ENCODE peak calls at places on chromosomes 16 and 17, in six cellular contexts. V is iPS-NIHi11; K is activated T-helper 1 cell treated with anti-CD3 and anti-CD28 coated beads, Interleukin-2, amount 50 U/mL, for 16 hours; L is T-helper 17 cell; F is HFFc6; U is CD4-positive, alpha-beta T cell. O is an unnamed sample.

GRCh38 chr17:8556074-8556473 is 74.5 kb downstream of the MYH10 start:
- DNase-seq in L (no peak), V (no peak), U (no peak), F (no peak), K (no peak), O (no peak)

GRCh38 chr17:1010086-1010450 is 13.1 kb downstream of the TIMM22 start:
- DNase-seq in K (no peak), F (no peak), L (no peak), U (no peak), V (no peak), O (no peak)

GRCh38 chr16:24986512-24987303 is 28.5 kb downstream of the ARHGAP17 start:
- DNase-seq in K (no peak), L (no peak), U (no peak), V (no peak), F (peak; percentile 85), O (no peak)

GRCh38 chr17:4588391-4588790 is 4.1 kb downstream of the SMTNL2 start:
- DNase-seq in F (no peak), U (no peak), K (no peak), V (no peak), L (no peak), O (no peak)

GRCh38 chr17:59565959-59566324 is 532 bp downstream of the DHX40 start:
- DNase-seq in U (peak; percentile 33), K (peak; percentile 27), V (peak; percentile 86), F (peak; percentile 72), L (peak; percentile 25), O (peak; percentile 55)

GRCh38 chr16:88541109-88541508 is 29.1 kb upstream of the ZC3H18 start:
- DNase-seq in F (no peak), K (no peak), U (no peak), V (no peak), L (no peak), O (no peak)

GRCh38 chr17:16407911-16408588 is 7.3 kb upstream of the TRPV2 start:
- DNase-seq in U (no peak), L (no peak), K (no peak), V (peak; percentile 47), F (no peak), O (peak; percentile 54)

GRCh38 chr17:57521606-57522435 is 223.3 kb downstream of the CCDC182 start:
- DNase-seq in K (no peak), L (no peak), V (no peak), F (no peak), U (no peak), O (no peak)

GRCh38 chr17:11642655-11643054 is 44.4 kb downstream of the DNAH9 start:
- DNase-seq in L (no peak), F (no peak), U (no peak), K (no peak), V (no peak), O (no peak)

GRCh38 chr16:76650579-76650978 is 373.4 kb downstream of the CNTNAP4 start:
- DNase-seq in K (no peak), F (no peak), V (no peak), U (no peak), L (no peak), O (no peak)

GRCh38 chr16:50067290-50067853 is 1.6 kb downstream of the HEATR3 start:
- DNase-seq in F (peak; percentile 61), U (peak; percentile 17), L (no peak), V (peak; percentile 23), K (no peak), O (no peak)

GRCh38 chr17:35934760-35935159 is 4.2 kb upstream of the RDM1 start:
- DNase-seq in V (no peak), L (no peak), F (no peak), K (no peak), U (no peak), O (no peak)

GRCh38 chr16:53131363-53132071 is 76.7 kb downstream of the CHD9 start:
- DNase-seq in F (peak; percentile 55), L (peak; percentile 32), U (peak; percentile 20), V (peak; percentile 83), K (peak; percentile 44), O (no peak)

GRCh38 chr16:86285938-86286921 is 224.1 kb upstream of the FOXF1 start:
- DNase-seq in U (no peak), F (no peak), K (no peak), V (no peak), L (no peak), O (no peak)

GRCh38 chr17:28950752-28951427 is 428 bp downstream of the PHF12 start:
- DNase-seq in L (no peak), U (no peak), V (no peak), K (no peak), F (no peak), O (no peak)

GRCh38 chr17:73304971-73305786 is 6.6 kb downstream of the CDC42EP4 start:
- DNase-seq in U (no peak), F (peak; percentile 89), V (no peak), L (no peak), K (no peak), O (peak; percentile 73)

GRCh38 chr17:3750926-3751325 is 27.2 kb downstream of the HASPIN start:
- DNase-seq in L (peak; percentile 36), V (no peak), F (no peak), K (no peak), U (peak; percentile 27), O (no peak)

GRCh38 chr16:19744670-19745069 is 26.6 kb downstream of the IQCK start:
- DNase-seq in F (no peak), L (no peak), K (no peak), U (no peak), V (no peak), O (no peak)

GRCh38 chr17:13626703-13627102 is 25.0 kb upstream of the HS3ST3A1 start:
- DNase-seq in V (no peak), F (peak; percentile 69), K (no peak), L (no peak), U (no peak), O (peak; percentile 15)

GRCh38 chr16:84851192-84852127 is 31.7 kb downstream of the CRISPLD2 start:
- DNase-seq in U (no peak), K (no peak), F (peak; percentile 95), V (no peak), L (no peak), O (no peak)

GRCh38 chr17:45171338-45172231 is 9.9 kb downstream of the HEXIM2 start:
- DNase-seq in L (no peak), F (no peak), V (peak; percentile 67), K (no peak), U (no peak), O (peak; percentile 52)

GRCh38 chr17:13153036-13153435 is 135.2 kb upstream of the ELAC2 start:
- DNase-seq in L (no peak), U (no peak), F (peak; percentile 58), V (no peak), K (no peak), O (no peak)

GRCh38 chr17:81735181-81736102 is 23.4 kb downstream of the SLC25A10 start:
- DNase-seq in U (no peak), L (no peak), K (no peak), V (no peak), F (no peak), O (no peak)

GRCh38 chr16:1487395-1488053 is 1.2 kb downstream of the PTX4 start:
- DNase-seq in V (no peak), F (no peak), L (no peak), K (no peak), U (no peak), O (no peak)

GRCh38 chr16:73996624-73997339 is 299.8 kb upstream of the PSMD7 start:
- DNase-seq in L (no peak), V (no peak), U (no peak), F (no peak), K (no peak), O (no peak)

GRCh38 chr16:27317320-27317719 is 3.5 kb downstream of the IL4R start:
- DNase-seq in U (no peak), V (no peak), L (no peak), F (no peak), K (no peak), O (no peak)

GRCh38 chr16:64920211-64920610 is 201.7 kb downstream of the CDH11 start:
- DNase-seq in F (no peak), K (no peak), L (no peak), V (no peak), U (no peak), O (no peak)

GRCh38 chr17:31393749-31394146 is 2.3 kb downstream of the RAB11FIP4 start:
- DNase-seq in K (no peak), U (no peak), L (no peak), F (no peak), V (no peak), O (no peak)

GRCh38 chr16:66354321-66354854 is 12.1 kb upstream of the CDH5 start:
- DNase-seq in V (no peak), L (no peak), K (no peak), U (no peak), F (no peak), O (no peak)

GRCh38 chr16:58459344-58460218 is 40.4 kb upstream of the NDRG4 start:
- DNase-seq in K (no peak), U (no peak), F (peak; percentile 63), V (no peak), L (no peak), O (no peak)

GRCh38 chr16:1784977-1785845 is 2.5 kb downstream of the NUBP2 start:
- DNase-seq in V (no peak), F (no peak), U (no peak), K (no peak), L (peak; percentile 5), O (no peak)

GRCh38 chr17:22203208-22203715 is 510.9 kb downstream of the KCNJ18 start:
- DNase-seq in V (no peak), K (no peak), F (no peak), U (no peak), L (no peak), O (no peak)

GRCh38 chr16:20938426-20938825 is 37.9 kb downstream of the LYRM1 start:
- DNase-seq in L (no peak), V (no peak), K (no peak), F (peak; percentile 59), U (no peak), O (no peak)

GRCh38 chr17:50346313-50347086 is 574 bp downstream of the XYLT2 start:
- DNase-seq in F (no peak), K (peak; percentile 33), L (no peak), U (peak; percentile 24), V (peak; percentile 74), O (no peak)

GRCh38 chr16:30521873-30522641 is 4.3 kb downstream of the ZNF768 start:
- DNase-seq in K (no peak), U (no peak), L (no peak), V (no peak), F (no peak), O (no peak)

GRCh38 chr17:48270896-48271295 is 159.1 kb downstream of the SKAP1 start:
- DNase-seq in L (no peak), V (no peak), K (no peak), U (no peak), F (no peak), O (no peak)

O was measured in SW 1271.